ENCODE peak calls at places on chromosomes 3 and 15, in nine cellular contexts. P is psoas muscle; S is left ventricle myocardium inferior; O is cardiac muscle cell; Q is colonic mucosa; G is CD8-positive, alpha-beta memory T cell; I is astrocyte; Y is ascending aorta; B is left lung. A is an unnamed sample. For H3K9me3, the result is how much of the 10 kb centered on the place peaks cover.

GRCh38 chr3:195214381-195214780 is 56.6 kb downstream of the XXYLT1 start:
- DNase-seq in P (no peak), S (no peak), O (no peak), Q (peak), G (no peak), I (no peak), Y (no peak), B (no peak), A (no peak)

GRCh38 chr15:67547836-67548531 is 5.5 kb downstream of the MAP2K5 start:
- DNase-seq in P (no peak), S (no peak), O (peak), Q (no peak), G (no peak), I (peak), Y (no peak), B (no peak), A (no peak)

GRCh38 chr3:194462936-194463335 is 23.9 kb downstream of the ATP13A3 start:
- DNase-seq in P (no peak), S (no peak), O (no peak), Q (no peak), G (no peak), I (no peak), Y (no peak), B (no peak), A (no peak)

GRCh38 chr15:81002254-81003022 is 1.7 kb downstream of the TLNRD1 start:
- DNase-seq in P (peak), S (peak), O (peak), Q (no peak), G (no peak), I (no peak), Y (peak), B (peak), A (no peak)

GRCh38 chr3:14523792-14524191 is 16.4 kb downstream of the GRIP2 start:
- DNase-seq in P (peak), S (no peak), O (no peak), Q (no peak), G (no peak), I (no peak), Y (peak), B (peak), A (no peak)

GRCh38 chr3:183381179-183381578 is 47.2 kb downstream of the MCF2L2 start:
- DNase-seq in P (no peak), S (no peak), O (peak), Q (no peak), G (no peak), I (peak), Y (no peak), B (no peak), A (no peak)

GRCh38 chr3:9339750-9340449 is 23.0 kb upstream of the THUMPD3 start:
- DNase-seq in P (no peak), S (no peak), O (no peak), Q (no peak), G (no peak), I (no peak), Y (no peak), B (no peak), A (no peak)

GRCh38 chr3:148190441-148190990 is 507.2 kb upstream of the AGTR1 start:
- DNase-seq in P (no peak), S (no peak), O (no peak), Q (no peak), G (no peak), I (peak), Y (no peak), B (no peak), A (no peak)

GRCh38 chr15:84831028-84831427 is 13.9 kb downstream of the ALPK3 start:
- DNase-seq in P (no peak), S (no peak), O (peak), Q (no peak), G (no peak), I (no peak), Y (no peak), B (no peak), A (no peak)

GRCh38 chr15:72786946-72787345 is 3.4 kb upstream of the ADPGK start:
- DNase-seq in P (no peak), S (no peak), O (no peak), Q (no peak), G (no peak), I (no peak), Y (no peak), B (no peak), A (no peak)

GRCh38 chr3:184196536-184196935 is 10.5 kb downstream of the ABCF3 start:
- DNase-seq in P (no peak), S (no peak), O (no peak), Q (no peak), G (no peak), I (no peak), Y (no peak), B (no peak), A (no peak)

GRCh38 chr15:45150997-45151396 is 21.2 kb downstream of the DUOX1 start:
- DNase-seq in P (no peak), S (no peak), O (no peak), Q (no peak), G (no peak), I (no peak), Y (no peak), B (no peak), A (no peak)

GRCh38 chr15:100694381-100695012 is 92.1 kb downstream of the ASB7 start:
- DNase-seq in P (no peak), S (no peak), O (peak), Q (peak), G (no peak), I (peak), Y (no peak), B (no peak), A (no peak)

GRCh38 chr3:125172346-125172745 is 40.2 kb downstream of the SLC12A8 start:
- DNase-seq in P (no peak), S (no peak), O (no peak), Q (no peak), G (no peak), I (no peak), Y (no peak), B (no peak), A (no peak)

GRCh38 chr15:29724026-29724425 is 98.2 kb downstream of the TJP1 start:
- DNase-seq in P (no peak), S (no peak), O (no peak), Q (peak), G (no peak), I (no peak), Y (no peak), B (no peak), A (no peak)

GRCh38 chr3:97863025-97863424 is 41.2 kb downstream of the CRYBG3 start:
- DNase-seq in P (no peak), S (no peak), O (peak), Q (no peak), G (no peak), I (peak), Y (no peak), B (no peak), A (no peak)

GRCh38 chr15:74674161-74674560 is 21.7 kb downstream of the EDC3 start:
- DNase-seq in P (no peak), S (no peak), O (no peak), Q (no peak), G (no peak), I (no peak), Y (no peak), B (no peak), A (no peak)

GRCh38 chr3:7543294-7543693 is 682.4 kb downstream of the GRM7 start:
- DNase-seq in P (no peak), S (no peak), O (peak), Q (no peak), G (no peak), I (peak), Y (no peak), B (no peak), A (no peak)

GRCh38 chr3:54433846-54434245 is 311.5 kb downstream of the CACNA2D3 start:
- DNase-seq in P (no peak), S (no peak), O (peak), Q (no peak), G (no peak), I (no peak), Y (no peak), B (no peak), A (no peak)

GRCh38 chr15:31439328-31439727 is 112.7 kb downstream of the KLF13 start:
- DNase-seq in P (peak), S (no peak), O (no peak), Q (peak), G (no peak), I (no peak), Y (no peak), B (no peak), A (no peak)

GRCh38 chr3:195085356-195086130 is 185.4 kb downstream of the XXYLT1 start:
- DNase-seq in P (peak), S (peak), O (no peak), Q (no peak), G (no peak), I (no peak), Y (no peak), B (peak), A (no peak)

DNA sequence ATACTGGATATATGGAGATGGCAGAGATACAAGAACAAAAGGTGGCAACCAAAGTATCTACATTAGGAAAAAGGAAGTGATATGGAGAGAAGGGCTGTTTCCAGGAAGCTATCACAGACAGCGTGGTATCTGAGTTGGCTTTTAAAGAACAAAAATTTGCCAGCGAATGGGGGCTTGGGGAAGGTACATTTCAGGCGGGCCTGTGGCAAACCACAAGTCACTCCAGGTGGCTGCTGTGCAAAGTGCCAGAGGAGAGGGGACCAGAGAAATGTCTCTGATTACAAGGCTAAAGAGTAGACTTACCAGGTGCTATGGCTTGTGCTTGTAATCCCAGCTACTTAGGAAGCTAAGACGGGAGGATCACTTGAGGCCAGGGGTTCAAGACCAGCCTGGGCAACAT is 91.1 kb downstream of the MSL2 start:
- DNase-seq in P (no peak), S (no peak), O (no peak), Q (no peak), G (no peak), I (no peak), Y (no peak), B (no peak), A (no peak)
- H3K9me3 ChIP-seq in P (under half), S (under half), O (under half), Q (under half), G (under half), I (under half), Y (under half), B (under half), A (under half)

GRCh38 chr15:33045066-33045810 is 149.3 kb downstream of the FMN1 start:
- DNase-seq in P (no peak), S (no peak), O (no peak), Q (no peak), G (no peak), I (no peak), Y (no peak), B (no peak), A (no peak)

GRCh38 chr15:33048255-33048654 is 146.3 kb downstream of the FMN1 start:
- DNase-seq in P (no peak), S (no peak), O (no peak), Q (no peak), G (no peak), I (no peak), Y (no peak), B (no peak), A (no peak)

GRCh38 chr15:33044598-33044997 is 149.9 kb downstream of the FMN1 start:
- DNase-seq in P (no peak), S (no peak), O (no peak), Q (no peak), G (no peak), I (no peak), Y (no peak), B (no peak), A (no peak)

GRCh38 chr15:33043636-33044035 is 150.9 kb downstream of the FMN1 start:
- DNase-seq in P (no peak), S (no peak), O (no peak), Q (no peak), G (no peak), I (no peak), Y (no peak), B (no peak), A (no peak)

GRCh38 chr15:33047077-33047476 is 147.4 kb downstream of the FMN1 start:
- DNase-seq in P (no peak), S (no peak), O (no peak), Q (no peak), G (no peak), I (no peak), Y (no peak), B (no peak), A (no peak)
- H3K9me3 ChIP-seq in P (under half), S (under half), O (under half), Q (under half), G (under half), I (under half), Y (under half), B (under half), A (under half)

DNA sequence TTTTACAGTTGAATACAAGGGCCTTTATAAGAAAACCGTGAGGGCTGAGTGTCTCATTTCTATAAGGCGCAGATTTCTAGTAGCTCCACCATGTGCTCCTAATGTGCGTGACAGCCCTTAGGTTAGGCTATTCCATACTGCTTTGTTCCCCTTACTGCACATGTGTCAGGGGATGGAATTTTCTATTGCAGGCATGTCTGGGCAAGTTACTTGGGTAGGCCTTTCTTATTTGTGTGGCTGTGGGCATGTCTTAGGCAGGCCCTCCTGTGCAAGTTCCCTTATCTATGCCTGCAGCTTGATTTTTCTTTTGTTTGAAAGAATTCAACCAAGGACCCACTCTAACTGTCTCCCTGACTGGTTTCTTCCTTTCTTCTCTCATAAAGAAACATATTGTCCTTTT is 434.2 kb upstream of the CNTN3 start:
- DNase-seq in P (no peak), S (no peak), O (no peak), Q (no peak), G (no peak), I (no peak), Y (no peak), B (no peak), A (no peak)
- H3K9me3 ChIP-seq in P (under half), S (under half), O (under half), Q (under half), G (under half), I (under half), Y (under half), B (under half), A (under half)

GRCh38 chr3:159732172-159733111 is 256.2 kb upstream of the IL12A start:
- DNase-seq in P (no peak), S (no peak), O (peak), Q (no peak), G (no peak), I (peak), Y (no peak), B (peak), A (no peak)
- H3K9me3 ChIP-seq in P (under half), S (under half), O (under half), Q (under half), G (under half), I (under half), Y (under half), B (under half), A (under half)

GRCh38 chr15:27865926-27866325 is 233.2 kb downstream of the OCA2 start:
- DNase-seq in P (no peak), S (no peak), O (no peak), Q (no peak), G (no peak), I (no peak), Y (no peak), B (no peak), A (no peak)
- H3K9me3 ChIP-seq in P (under half), S (under half), O (under half), Q (under half), G (under half), I (under half), Y (under half), B (under half), A (under half)

GRCh38 chr15:86877171-86877631 is 797.5 kb downstream of the AGBL1 start:
- DNase-seq in P (peak), S (no peak), O (no peak), Q (no peak), G (no peak), I (peak), Y (no peak), B (no peak), A (no peak)
- H3K9me3 ChIP-seq in P (under half), S (under half), O (under half), Q (under half), G (under half), I (under half), Y (under half), B (under half), A (under half)

A was measured in T-helper 17 cell.